ENCODE peak calls at places on chromosomes 13 and 19, in ten cellular contexts. One of them, this sample, is unnamed. For H3K36me3 and H3K4me1, the result is how much of the 10 kb centered on the place peaks cover.

GRCh38 chr13:41568143-41568989 is 111.0 kb downstream of the RGCC start:
- DNase-seq in ascending aorta: no peak
- DNase-seq in psoas muscle: no peak
- DNase-seq in CD4-positive, alpha-beta memory T cell: no peak
- DNase-seq in fibroblast of lung: no peak
- DNase-seq in left lung: no peak
- DNase-seq in K562: no peak
- DNase-seq in cardiac muscle cell: no peak
- DNase-seq in effector memory CD4-positive, alpha-beta T cell: no peak
- DNase-seq in CD8-positive, alpha-beta memory T cell: no peak
- DNase-seq in this sample: no peak

GRCh38 chr13:27960362-27961226 is 8.5 kb downstream of the CDX2 start:
- DNase-seq in ascending aorta: no peak
- DNase-seq in psoas muscle: peak
- DNase-seq in CD4-positive, alpha-beta memory T cell: no peak
- DNase-seq in fibroblast of lung: peak
- DNase-seq in left lung: no peak
- DNase-seq in K562: peak
- DNase-seq in cardiac muscle cell: peak
- DNase-seq in effector memory CD4-positive, alpha-beta T cell: no peak
- DNase-seq in CD8-positive, alpha-beta memory T cell: no peak
- DNase-seq in this sample: no peak

GRCh38 chr19:48633148-48634035 is 3.8 kb downstream of the DBP start:
- DNase-seq in ascending aorta: no peak
- DNase-seq in psoas muscle: no peak
- DNase-seq in CD4-positive, alpha-beta memory T cell: no peak
- DNase-seq in fibroblast of lung: no peak
- DNase-seq in left lung: no peak
- DNase-seq in K562: peak
- DNase-seq in cardiac muscle cell: no peak
- DNase-seq in effector memory CD4-positive, alpha-beta T cell: no peak
- DNase-seq in CD8-positive, alpha-beta memory T cell: no peak
- DNase-seq in this sample: no peak

GRCh38 chr13:109846185-109846584 is 59.8 kb upstream of the IRS2 start:
- DNase-seq in ascending aorta: no peak
- DNase-seq in psoas muscle: no peak
- DNase-seq in CD4-positive, alpha-beta memory T cell: no peak
- DNase-seq in fibroblast of lung: no peak
- DNase-seq in left lung: no peak
- DNase-seq in K562: no peak
- DNase-seq in cardiac muscle cell: no peak
- DNase-seq in effector memory CD4-positive, alpha-beta T cell: no peak
- DNase-seq in CD8-positive, alpha-beta memory T cell: no peak
- DNase-seq in this sample: no peak

GRCh38 chr13:110925023-110925608 is 10.2 kb upstream of the ANKRD10 start:
- DNase-seq in ascending aorta: no peak
- DNase-seq in psoas muscle: no peak
- DNase-seq in CD4-positive, alpha-beta memory T cell: peak
- DNase-seq in fibroblast of lung: no peak
- DNase-seq in left lung: no peak
- DNase-seq in K562: no peak
- DNase-seq in cardiac muscle cell: peak
- DNase-seq in effector memory CD4-positive, alpha-beta T cell: no peak
- DNase-seq in CD8-positive, alpha-beta memory T cell: peak
- DNase-seq in this sample: peak

GRCh38 chr19:32040246-32040645 is 305.2 kb upstream of the ZNF507 start:
- DNase-seq in ascending aorta: no peak
- DNase-seq in psoas muscle: no peak
- DNase-seq in CD4-positive, alpha-beta memory T cell: no peak
- DNase-seq in fibroblast of lung: no peak
- DNase-seq in left lung: no peak
- DNase-seq in K562: no peak
- DNase-seq in cardiac muscle cell: no peak
- DNase-seq in effector memory CD4-positive, alpha-beta T cell: no peak
- DNase-seq in CD8-positive, alpha-beta memory T cell: no peak
- DNase-seq in this sample: no peak

GRCh38 chr13:29922281-29922821 is 71.9 kb upstream of the UBL3 start:
- DNase-seq in ascending aorta: no peak
- DNase-seq in psoas muscle: no peak
- DNase-seq in CD4-positive, alpha-beta memory T cell: no peak
- DNase-seq in fibroblast of lung: peak
- DNase-seq in left lung: no peak
- DNase-seq in K562: peak
- DNase-seq in cardiac muscle cell: peak
- DNase-seq in effector memory CD4-positive, alpha-beta T cell: no peak
- DNase-seq in CD8-positive, alpha-beta memory T cell: no peak
- DNase-seq in this sample: peak

GRCh38 chr19:49888478-49888901 is 8.2 kb downstream of the IL4I1 start:
- DNase-seq in ascending aorta: no peak
- DNase-seq in psoas muscle: no peak
- DNase-seq in CD4-positive, alpha-beta memory T cell: no peak
- DNase-seq in fibroblast of lung: no peak
- DNase-seq in left lung: no peak
- DNase-seq in K562: no peak
- DNase-seq in cardiac muscle cell: no peak
- DNase-seq in effector memory CD4-positive, alpha-beta T cell: no peak
- DNase-seq in CD8-positive, alpha-beta memory T cell: no peak
- DNase-seq in this sample: no peak

GRCh38 chr19:30718728-30719127 is 346.5 kb downstream of the ZNF536 start:
- DNase-seq in ascending aorta: no peak
- DNase-seq in psoas muscle: no peak
- DNase-seq in CD4-positive, alpha-beta memory T cell: no peak
- DNase-seq in fibroblast of lung: no peak
- DNase-seq in left lung: no peak
- DNase-seq in K562: no peak
- DNase-seq in cardiac muscle cell: no peak
- DNase-seq in effector memory CD4-positive, alpha-beta T cell: no peak
- DNase-seq in CD8-positive, alpha-beta memory T cell: no peak
- DNase-seq in this sample: peak

GRCh38 chr19:30718014-30718413 is 345.8 kb downstream of the ZNF536 start:
- DNase-seq in ascending aorta: no peak
- DNase-seq in psoas muscle: no peak
- DNase-seq in CD4-positive, alpha-beta memory T cell: no peak
- DNase-seq in fibroblast of lung: no peak
- DNase-seq in left lung: no peak
- DNase-seq in K562: no peak
- DNase-seq in cardiac muscle cell: no peak
- DNase-seq in effector memory CD4-positive, alpha-beta T cell: no peak
- DNase-seq in CD8-positive, alpha-beta memory T cell: no peak
- DNase-seq in this sample: peak

GRCh38 chr19:30717381-30717780 is 345.2 kb downstream of the ZNF536 start:
- DNase-seq in ascending aorta: no peak
- DNase-seq in psoas muscle: no peak
- DNase-seq in CD4-positive, alpha-beta memory T cell: no peak
- DNase-seq in fibroblast of lung: no peak
- DNase-seq in left lung: no peak
- DNase-seq in K562: no peak
- DNase-seq in cardiac muscle cell: no peak
- DNase-seq in effector memory CD4-positive, alpha-beta T cell: no peak
- DNase-seq in CD8-positive, alpha-beta memory T cell: no peak
- DNase-seq in this sample: no peak

GRCh38 chr19:30719991-30720329 is 347.8 kb downstream of the ZNF536 start:
- DNase-seq in ascending aorta: no peak
- DNase-seq in psoas muscle: no peak
- DNase-seq in CD4-positive, alpha-beta memory T cell: no peak
- DNase-seq in fibroblast of lung: peak
- DNase-seq in left lung: no peak
- DNase-seq in K562: no peak
- DNase-seq in cardiac muscle cell: no peak
- DNase-seq in effector memory CD4-positive, alpha-beta T cell: no peak
- DNase-seq in CD8-positive, alpha-beta memory T cell: no peak
- DNase-seq in this sample: peak

GRCh38 chr19:30719189-30719990 is 347.2 kb downstream of the ZNF536 start:
- DNase-seq in ascending aorta: no peak
- DNase-seq in psoas muscle: peak
- DNase-seq in CD4-positive, alpha-beta memory T cell: no peak
- DNase-seq in fibroblast of lung: peak
- DNase-seq in left lung: peak
- DNase-seq in K562: no peak
- DNase-seq in cardiac muscle cell: peak
- DNase-seq in effector memory CD4-positive, alpha-beta T cell: no peak
- DNase-seq in CD8-positive, alpha-beta memory T cell: no peak
- DNase-seq in this sample: peak
- H3K27ac ChIP-seq in ascending aorta: no peak
- H3K27ac ChIP-seq in psoas muscle: peak
- H3K27ac ChIP-seq in CD4-positive, alpha-beta memory T cell: no peak
- H3K27ac ChIP-seq in fibroblast of lung: no peak
- H3K27ac ChIP-seq in left lung: peak
- H3K27ac ChIP-seq in K562: no peak
- H3K27ac ChIP-seq in cardiac muscle cell: no peak
- H3K27ac ChIP-seq in effector memory CD4-positive, alpha-beta T cell: no peak
- H3K27ac ChIP-seq in CD8-positive, alpha-beta memory T cell: no peak
- H3K27ac ChIP-seq in this sample: peak

DNA sequence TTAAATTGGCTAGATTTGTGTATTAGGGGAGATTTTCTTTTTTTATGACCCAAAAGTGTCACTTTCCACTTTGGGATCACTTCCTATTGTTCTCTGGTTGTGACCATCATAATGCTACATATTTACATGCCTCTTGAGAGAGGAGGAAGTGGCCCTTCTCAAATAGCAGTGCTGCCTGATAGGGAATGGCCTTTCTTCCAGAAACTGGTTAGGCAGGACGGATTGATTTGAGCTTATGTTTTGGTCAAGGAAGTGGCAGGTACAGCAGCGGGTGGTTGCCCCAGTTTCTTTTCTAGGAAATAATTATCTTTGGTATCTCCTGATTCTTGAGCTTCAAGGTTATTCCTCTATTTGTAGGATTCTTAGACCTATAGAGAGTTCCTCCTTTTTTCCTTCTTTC is 21.9 kb upstream of the WTIP start:
- DNase-seq in ascending aorta: no peak
- DNase-seq in psoas muscle: no peak
- DNase-seq in CD4-positive, alpha-beta memory T cell: no peak
- DNase-seq in fibroblast of lung: no peak
- DNase-seq in left lung: no peak
- DNase-seq in K562: no peak
- DNase-seq in cardiac muscle cell: no peak
- DNase-seq in effector memory CD4-positive, alpha-beta T cell: no peak
- DNase-seq in CD8-positive, alpha-beta memory T cell: no peak
- DNase-seq in this sample: no peak
- H3K36me3 ChIP-seq in ascending aorta: under half
- H3K36me3 ChIP-seq in psoas muscle: under half
- H3K36me3 ChIP-seq in CD4-positive, alpha-beta memory T cell: half or more
- H3K36me3 ChIP-seq in fibroblast of lung: under half
- H3K36me3 ChIP-seq in left lung: half or more
- H3K36me3 ChIP-seq in K562: half or more
- H3K36me3 ChIP-seq in cardiac muscle cell: half or more
- H3K36me3 ChIP-seq in effector memory CD4-positive, alpha-beta T cell: half or more
- H3K36me3 ChIP-seq in CD8-positive, alpha-beta memory T cell: half or more
- H3K36me3 ChIP-seq in this sample: half or more

GRCh38 chr13:99301913-99302636 is 5.1 kb downstream of the GPR183 start:
- DNase-seq in ascending aorta: no peak
- DNase-seq in psoas muscle: no peak
- DNase-seq in CD4-positive, alpha-beta memory T cell: no peak
- DNase-seq in fibroblast of lung: no peak
- DNase-seq in left lung: no peak
- DNase-seq in K562: no peak
- DNase-seq in cardiac muscle cell: no peak
- DNase-seq in effector memory CD4-positive, alpha-beta T cell: no peak
- DNase-seq in CD8-positive, alpha-beta memory T cell: no peak
- DNase-seq in this sample: no peak

GRCh38 chr13:99304541-99304940 is 2.7 kb downstream of the GPR183 start:
- DNase-seq in ascending aorta: no peak
- DNase-seq in psoas muscle: no peak
- DNase-seq in CD4-positive, alpha-beta memory T cell: no peak
- DNase-seq in fibroblast of lung: no peak
- DNase-seq in left lung: no peak
- DNase-seq in K562: no peak
- DNase-seq in cardiac muscle cell: no peak
- DNase-seq in effector memory CD4-positive, alpha-beta T cell: no peak
- DNase-seq in CD8-positive, alpha-beta memory T cell: no peak
- DNase-seq in this sample: no peak

GRCh38 chr13:99305180-99305965 is 1.8 kb downstream of the GPR183 start:
- DNase-seq in ascending aorta: no peak
- DNase-seq in psoas muscle: no peak
- DNase-seq in CD4-positive, alpha-beta memory T cell: no peak
- DNase-seq in fibroblast of lung: no peak
- DNase-seq in left lung: no peak
- DNase-seq in K562: no peak
- DNase-seq in cardiac muscle cell: no peak
- DNase-seq in effector memory CD4-positive, alpha-beta T cell: no peak
- DNase-seq in CD8-positive, alpha-beta memory T cell: no peak
- DNase-seq in this sample: no peak

GRCh38 chr13:99302637-99303505 is 4.3 kb downstream of the GPR183 start:
- DNase-seq in ascending aorta: no peak
- DNase-seq in psoas muscle: no peak
- DNase-seq in CD4-positive, alpha-beta memory T cell: no peak
- DNase-seq in fibroblast of lung: no peak
- DNase-seq in left lung: no peak
- DNase-seq in K562: no peak
- DNase-seq in cardiac muscle cell: no peak
- DNase-seq in effector memory CD4-positive, alpha-beta T cell: no peak
- DNase-seq in CD8-positive, alpha-beta memory T cell: no peak
- DNase-seq in this sample: no peak

GRCh38 chr13:99303863-99304521 is 3.2 kb downstream of the GPR183 start:
- DNase-seq in ascending aorta: no peak
- DNase-seq in psoas muscle: no peak
- DNase-seq in CD4-positive, alpha-beta memory T cell: peak
- DNase-seq in fibroblast of lung: no peak
- DNase-seq in left lung: peak
- DNase-seq in K562: no peak
- DNase-seq in cardiac muscle cell: no peak
- DNase-seq in effector memory CD4-positive, alpha-beta T cell: peak
- DNase-seq in CD8-positive, alpha-beta memory T cell: no peak
- DNase-seq in this sample: no peak
- H3K4me1 ChIP-seq in ascending aorta: under half
- H3K4me1 ChIP-seq in psoas muscle: under half
- H3K4me1 ChIP-seq in CD4-positive, alpha-beta memory T cell: half or more
- H3K4me1 ChIP-seq in fibroblast of lung: under half
- H3K4me1 ChIP-seq in left lung: under half
- H3K4me1 ChIP-seq in K562: under half
- H3K4me1 ChIP-seq in cardiac muscle cell: under half
- H3K4me1 ChIP-seq in effector memory CD4-positive, alpha-beta T cell: under half
- H3K4me1 ChIP-seq in CD8-positive, alpha-beta memory T cell: half or more
- H3K4me1 ChIP-seq in this sample: under half

GRCh38 chr19:35740108-35740422 is 2.2 kb downstream of the IGFLR1 start:
- DNase-seq in ascending aorta: no peak
- DNase-seq in psoas muscle: no peak
- DNase-seq in CD4-positive, alpha-beta memory T cell: no peak
- DNase-seq in fibroblast of lung: no peak
- DNase-seq in left lung: no peak
- DNase-seq in K562: no peak
- DNase-seq in cardiac muscle cell: no peak
- DNase-seq in effector memory CD4-positive, alpha-beta T cell: no peak
- DNase-seq in CD8-positive, alpha-beta memory T cell: no peak
- DNase-seq in this sample: no peak

GRCh38 chr19:35740423-35741215 is 1.6 kb downstream of the IGFLR1 start:
- DNase-seq in ascending aorta: peak
- DNase-seq in psoas muscle: peak
- DNase-seq in CD4-positive, alpha-beta memory T cell: peak
- DNase-seq in fibroblast of lung: peak
- DNase-seq in left lung: peak
- DNase-seq in K562: peak
- DNase-seq in cardiac muscle cell: peak
- DNase-seq in effector memory CD4-positive, alpha-beta T cell: peak
- DNase-seq in CD8-positive, alpha-beta memory T cell: peak
- DNase-seq in this sample: peak

GRCh38 chr19:35742121-35742724 is at the start of gene IGFLR1:
- DNase-seq in ascending aorta: no peak
- DNase-seq in psoas muscle: no peak
- DNase-seq in CD4-positive, alpha-beta memory T cell: peak
- DNase-seq in fibroblast of lung: no peak
- DNase-seq in left lung: peak
- DNase-seq in K562: no peak
- DNase-seq in cardiac muscle cell: no peak
- DNase-seq in effector memory CD4-positive, alpha-beta T cell: peak
- DNase-seq in CD8-positive, alpha-beta memory T cell: peak
- DNase-seq in this sample: no peak

GRCh38 chr19:35739275-35740107 is 2.8 kb downstream of the IGFLR1 start:
- DNase-seq in ascending aorta: no peak
- DNase-seq in psoas muscle: no peak
- DNase-seq in CD4-positive, alpha-beta memory T cell: no peak
- DNase-seq in fibroblast of lung: no peak
- DNase-seq in left lung: no peak
- DNase-seq in K562: no peak
- DNase-seq in cardiac muscle cell: no peak
- DNase-seq in effector memory CD4-positive, alpha-beta T cell: no peak
- DNase-seq in CD8-positive, alpha-beta memory T cell: no peak
- DNase-seq in this sample: no peak

DNA sequence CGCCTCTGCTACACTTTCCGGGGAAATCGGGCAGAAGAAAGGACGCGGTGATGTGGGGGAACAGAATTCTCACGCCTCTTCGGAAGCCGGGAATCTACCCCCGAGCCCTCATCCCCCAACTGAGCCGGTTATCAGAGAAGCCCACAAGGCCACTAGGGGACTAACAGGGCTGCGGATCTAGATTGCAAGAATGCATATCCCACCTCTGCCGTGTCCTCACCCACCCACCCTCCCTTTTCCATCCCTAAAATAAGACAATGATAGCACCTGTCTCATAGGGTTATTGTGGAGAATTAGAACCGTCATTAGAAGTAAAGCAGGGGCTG is 1.1 kb downstream of the IGFLR1 start:
- DNase-seq in ascending aorta: no peak
- DNase-seq in psoas muscle: no peak
- DNase-seq in CD4-positive, alpha-beta memory T cell: no peak
- DNase-seq in fibroblast of lung: no peak
- DNase-seq in left lung: no peak
- DNase-seq in K562: no peak
- DNase-seq in cardiac muscle cell: no peak
- DNase-seq in effector memory CD4-positive, alpha-beta T cell: no peak
- DNase-seq in CD8-positive, alpha-beta memory T cell: no peak
- DNase-seq in this sample: no peak
- H3K27ac ChIP-seq in ascending aorta: peak
- H3K27ac ChIP-seq in psoas muscle: peak
- H3K27ac ChIP-seq in CD4-positive, alpha-beta memory T cell: peak
- H3K27ac ChIP-seq in fibroblast of lung: peak
- H3K27ac ChIP-seq in left lung: peak
- H3K27ac ChIP-seq in K562: peak
- H3K27ac ChIP-seq in cardiac muscle cell: peak
- H3K27ac ChIP-seq in effector memory CD4-positive, alpha-beta T cell: peak
- H3K27ac ChIP-seq in CD8-positive, alpha-beta memory T cell: peak
- H3K27ac ChIP-seq in this sample: peak